ENCODE peak calls at places on chromosomes 11 and 22, in nine cellular contexts. Z, D, S, C, V, F, A, X and P are unnamed samples.
A peak's percentile ranks its signal among the peaks of the same experiment; 100 is the strongest.

GRCh38 chr11:32331098-32331497 is 104.2 kb downstream of the WT1 start:
- DNase-seq in Z (no peak), D (no peak), S (no peak), C (no peak), V (no peak), F (no peak), A (peak; percentile 34), X (no peak), P (no peak)

GRCh38 chr22:43050995-43051394 is 36.0 kb upstream of the PACSIN2 start:
- DNase-seq in Z (no peak), D (no peak), S (no peak), C (no peak), V (no peak), F (no peak), A (no peak), X (no peak), P (no peak)

GRCh38 chr22:17712441-17712840 is 61.8 kb downstream of the BID start:
- DNase-seq in Z (peak; percentile 24), D (no peak), S (no peak), C (no peak), V (no peak), F (peak; percentile 45), A (peak; percentile 19), X (no peak), P (no peak)

GRCh38 chr11:94149435-94149834 is 20.8 kb downstream of the PANX1 start:
- DNase-seq in Z (peak; percentile 11), D (peak; percentile 56), S (no peak), C (no peak), V (no peak), F (no peak), A (peak; percentile 59), X (no peak), P (no peak)

GRCh38 chr22:34129691-34130486 is 209.6 kb upstream of the LARGE1 start:
- DNase-seq in Z (no peak), D (no peak), S (no peak), C (no peak), V (no peak), F (no peak), A (no peak), X (no peak), P (no peak)

GRCh38 chr11:112858289-112859023 is 102.8 kb upstream of the NCAM1 start:
- DNase-seq in Z (no peak), D (no peak), S (no peak), C (no peak), V (no peak), F (no peak), A (no peak), X (no peak), P (no peak)

GRCh38 chr11:127247261-127247660 is 246.7 kb upstream of the KIRREL3 start:
- DNase-seq in Z (no peak), D (peak; percentile 41), S (no peak), C (no peak), V (no peak), F (no peak), A (no peak), X (no peak), P (no peak)

GRCh38 chr11:43879789-43880639 is 617 bp upstream of the ALKBH3 start:
- DNase-seq in Z (no peak), D (no peak), S (no peak), C (no peak), V (no peak), F (no peak), A (no peak), X (no peak), P (no peak)

GRCh38 chr11:1300121-1300520 is 9.3 kb downstream of the TOLLIP start:
- DNase-seq in Z (no peak), D (no peak), S (no peak), C (no peak), V (no peak), F (no peak), A (no peak), X (no peak), P (no peak)

GRCh38 chr22:37253164-37253660 is 9.1 kb upstream of the RAC2 start:
- DNase-seq in Z (no peak), D (peak; percentile 20), S (no peak), C (no peak), V (no peak), F (no peak), A (no peak), X (no peak), P (no peak)

GRCh38 chr11:17845431-17845881 is 110.9 kb downstream of the KCNC1 start:
- DNase-seq in Z (peak; percentile 76), D (peak; percentile 80), S (no peak), C (no peak), V (no peak), F (peak; percentile 24), A (peak; percentile 55), X (no peak), P (no peak)

GRCh38 chr11:44535201-44535980 is 30.1 kb upstream of the CD82 start:
- DNase-seq in Z (no peak), D (no peak), S (no peak), C (no peak), V (no peak), F (no peak), A (no peak), X (no peak), P (no peak)

GRCh38 chr11:33869511-33870422 is 22.1 kb downstream of the LMO2 start:
- DNase-seq in Z (peak; percentile 60), D (peak; percentile 35), S (peak; percentile 72), C (no peak), V (peak; percentile 51), F (peak; percentile 33), A (peak; percentile 26), X (no peak), P (no peak)

GRCh38 chr11:2797741-2798361 is 87.7 kb downstream of the CDKN1C start:
- DNase-seq in Z (no peak), D (no peak), S (no peak), C (no peak), V (no peak), F (no peak), A (no peak), X (peak; percentile 13), P (no peak)

GRCh38 chr22:22027955-22028354 is 45.4 kb upstream of the TOP3B start:
- DNase-seq in Z (no peak), D (no peak), S (no peak), C (no peak), V (no peak), F (no peak), A (no peak), X (no peak), P (no peak)

GRCh38 chr11:75479598-75479986 is 46.1 kb downstream of the GDPD5 start:
- DNase-seq in Z (no peak), D (no peak), S (no peak), C (no peak), V (peak; percentile 21), F (no peak), A (no peak), X (no peak), P (no peak)

GRCh38 chr22:47196493-47196849 is 434.0 kb downstream of the TBC1D22A start:
- DNase-seq in Z (no peak), D (no peak), S (no peak), C (no peak), V (no peak), F (no peak), A (no peak), X (no peak), P (no peak)